ENCODE peak calls at places on chromosomes 6 and 20, in six cellular contexts. M, Q, P, K, J and T are unnamed samples.

GRCh38 chr20:50928469-50928868 is 2.8 kb downstream of the ADNP start:
- DNase-seq in P (no peak), Q (no peak), J (no peak), M (no peak), K (no peak), T (no peak)

GRCh38 chr20:13105864-13106457 is 97.2 kb downstream of the SPTLC3 start:
- DNase-seq in M (no peak), P (no peak), Q (no peak), J (peak; percentile 41), K (no peak), T (no peak)

GRCh38 chr6:132919028-132919427 is 104.7 kb downstream of the RPS12 start:
- DNase-seq in K (no peak), P (no peak), Q (no peak), J (no peak), M (no peak), T (no peak)

GRCh38 chr6:84653027-84653551 is 111.3 kb downstream of the TBX18 start:
- DNase-seq in P (no peak), Q (no peak), K (no peak), J (no peak), M (no peak), T (no peak)

GRCh38 chr6:45031601-45032000 is 296.5 kb upstream of the RUNX2 start:
- DNase-seq in M (no peak), P (no peak), K (no peak), J (no peak), Q (no peak), T (no peak)

GRCh38 chr20:42007251-42007650 is 389.1 kb upstream of the CHD6 start:
- DNase-seq in K (no peak), J (no peak), M (no peak), P (no peak), Q (no peak), T (no peak)

GRCh38 chr6:22043284-22043962 is 253.4 kb downstream of the PRL start:
- DNase-seq in M (no peak), J (no peak), P (peak; percentile 33), Q (no peak), K (no peak), T (no peak)

GRCh38 chr20:13996265-13996664 is 949 bp downstream of the MACROD2 start:
- DNase-seq in J (no peak), K (no peak), Q (no peak), M (no peak), P (no peak), T (no peak)

GRCh38 chr6:147285087-147285855 is 81.1 kb downstream of the STXBP5 start:
- DNase-seq in M (no peak), P (no peak), K (no peak), Q (no peak), J (peak; percentile 40), T (no peak)

GRCh38 chr6:133466666-133467065 is 225.5 kb downstream of the EYA4 start:
- DNase-seq in J (no peak), Q (no peak), P (no peak), M (no peak), K (no peak), T (no peak)

GRCh38 chr20:11849270-11849920 is 68.3 kb upstream of the BTBD3 start:
- DNase-seq in P (no peak), J (no peak), Q (no peak), K (no peak), M (no peak), T (no peak)

GRCh38 chr20:1912056-1912455 is 16.8 kb downstream of the SIRPA start:
- DNase-seq in K (no peak), Q (no peak), J (no peak), P (peak; percentile 60), M (no peak), T (no peak)

GRCh38 chr6:138031850-138032249 is 75.4 kb downstream of the PERP start:
- DNase-seq in M (no peak), P (no peak), K (no peak), Q (no peak), J (no peak), T (no peak)

GRCh38 chr6:108796875-108797274 is 51.3 kb upstream of the ARMC2 start:
- DNase-seq in Q (no peak), J (no peak), M (no peak), P (no peak), K (no peak), T (no peak)

GRCh38 chr20:62980970-62981369 is 25.8 kb downstream of the BHLHE23 start:
- DNase-seq in J (peak; percentile 45), K (no peak), M (no peak), P (no peak), Q (peak; percentile 17), T (peak; percentile 58)

DNA sequence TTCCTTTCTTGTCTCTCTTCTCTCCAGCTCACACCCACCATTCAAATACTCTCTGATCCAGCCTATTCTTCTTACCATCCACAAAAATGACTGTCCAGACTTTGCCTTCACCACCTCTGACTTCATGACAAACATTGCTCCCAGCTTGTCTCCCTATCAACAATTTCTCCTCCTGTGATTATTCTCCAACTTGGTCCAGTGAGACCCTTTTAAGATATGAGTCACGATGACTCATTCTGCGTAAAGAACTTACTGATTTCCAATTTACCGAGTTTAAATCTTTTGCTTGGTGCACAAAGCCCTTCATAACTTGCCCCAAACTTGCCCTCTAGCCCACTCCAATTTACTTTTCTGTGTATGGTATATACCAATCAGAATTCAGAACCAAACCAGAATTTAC is 833.2 kb downstream of the MAFB start:
- DNase-seq in Q (no peak), P (no peak), M (no peak), K (no peak), J (no peak), T (no peak)
- H3K4me1 ChIP-seq in Q (no peaks in the 10 kb centered on the region), P (no peaks in the 10 kb centered on the region), M (no peaks in the 10 kb centered on the region), K (peaks cover 9% of the 10 kb centered on the region), J (no peaks in the 10 kb centered on the region), T (no peaks in the 10 kb centered on the region)

DNA sequence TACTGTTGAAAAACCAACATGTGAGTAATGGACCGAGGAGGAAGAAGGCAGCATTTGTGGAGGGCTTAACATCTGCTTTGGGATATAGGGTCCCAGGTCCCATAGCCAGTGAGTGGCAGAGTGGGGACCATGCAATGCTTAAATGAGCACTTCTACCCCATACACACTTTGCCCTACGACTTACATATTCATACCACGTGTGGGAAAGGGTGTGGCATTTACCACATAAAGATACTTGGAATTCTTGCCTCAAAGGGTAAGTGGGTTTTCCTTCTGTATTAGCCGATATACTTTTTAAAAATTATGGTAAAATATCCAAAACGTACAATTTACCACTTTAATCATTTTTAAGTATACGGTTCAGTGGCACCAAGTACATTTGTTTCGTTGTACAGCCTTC is 199.3 kb downstream of the BACH2 start:
- DNase-seq in Q (no peak), P (no peak), J (no peak), M (no peak), K (no peak), T (no peak)
- H3K4me3 ChIP-seq in Q (no peak overlapping the region), P (no peak overlapping the region), J (no peak overlapping the region), M (no peak overlapping the region), K (no peak overlapping the region), T (no peak overlapping the region)

GRCh38 chr6:11271228-11271627 is 38.8 kb upstream of the NEDD9 start:
- DNase-seq in J (no peak), Q (no peak), K (no peak), P (no peak), M (no peak), T (no peak)
- H3K4me1 ChIP-seq in J (no peaks in the 10 kb centered on the region), Q (peaks cover 4% of the 10 kb centered on the region), K (peaks cover 11% of the 10 kb centered on the region), P (no peaks in the 10 kb centered on the region), M (peaks cover 32% of the 10 kb centered on the region), T (no peaks in the 10 kb centered on the region)

DNA sequence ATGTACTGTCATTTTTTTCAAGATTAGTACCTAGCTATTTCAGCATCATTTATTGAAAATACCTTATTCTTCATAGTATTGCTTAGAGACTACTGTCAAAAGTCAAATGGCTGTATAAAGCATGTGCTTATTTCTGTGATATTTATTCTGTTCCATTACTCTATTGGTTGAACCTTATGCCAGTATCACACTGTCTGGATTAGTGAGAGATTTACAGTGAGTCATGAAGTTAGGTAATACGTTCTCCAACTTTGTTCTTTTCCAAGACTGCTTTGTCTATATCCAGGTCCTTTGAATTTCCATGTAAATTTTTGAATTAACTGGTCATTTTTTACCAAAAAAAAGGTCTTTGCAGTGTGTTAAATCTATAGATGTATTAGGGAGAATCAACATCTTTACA is 18.6 kb upstream of the RNF217 start:
- DNase-seq in Q (no peak), M (no peak), K (no peak), J (no peak), P (no peak), T (no peak)
- H3K4me3 ChIP-seq in Q (no peak overlapping the region), M (no peak overlapping the region), K (no peak overlapping the region), J (no peak overlapping the region), P (no peak overlapping the region), T (no peak overlapping the region)

GRCh38 chr6:20955751-20956150 is 421.5 kb downstream of the CDKAL1 start:
- DNase-seq in P (no peak), K (no peak), J (no peak), Q (no peak), M (no peak), T (no peak)
- H3K4me1 ChIP-seq in P (no peaks in the 10 kb centered on the region), K (no peaks in the 10 kb centered on the region), J (no peaks in the 10 kb centered on the region), Q (no peaks in the 10 kb centered on the region), M (no peaks in the 10 kb centered on the region), T (peaks cover 12% of the 10 kb centered on the region)

DNA sequence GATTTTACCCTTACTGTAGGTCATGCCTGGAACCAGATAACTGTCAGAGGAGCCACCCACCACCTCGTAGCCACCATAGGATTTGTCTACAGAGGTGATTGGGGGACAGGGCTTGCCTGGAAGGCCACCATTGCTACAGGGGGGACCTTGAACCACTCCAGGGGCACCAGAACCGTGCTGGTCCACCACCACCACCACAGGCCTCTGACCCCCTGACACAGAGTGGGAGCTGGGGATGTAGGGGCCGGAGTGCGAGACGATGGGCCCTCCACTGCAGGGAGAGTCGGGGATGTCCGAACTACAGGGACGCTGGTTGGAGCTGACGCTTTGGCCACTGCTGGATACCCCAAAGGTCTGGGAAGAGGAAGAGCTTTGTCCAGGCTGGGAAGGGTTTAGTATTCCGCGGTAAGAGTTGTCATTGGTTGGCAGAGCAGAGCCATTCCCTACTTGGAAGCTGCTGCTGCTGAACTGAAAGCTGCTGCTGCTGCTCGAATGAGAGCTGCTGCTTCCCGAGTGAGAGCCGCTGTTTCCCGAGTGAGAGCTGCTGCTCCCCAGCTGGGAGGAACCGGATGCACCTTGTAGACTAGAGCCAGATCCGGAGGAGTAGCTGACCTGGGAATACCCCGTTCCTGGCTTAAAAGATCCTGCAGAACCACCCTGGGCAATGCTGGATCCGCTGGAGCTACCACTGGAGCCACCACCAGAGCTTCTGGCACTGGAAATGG is 2.2 kb downstream of the PSORS1C1 start:
- DNase-seq in M (peak; percentile 45), J (no peak), K (no peak), P (peak; percentile 46), Q (no peak), T (no peak)
- H3K4me3 ChIP-seq in M (no peak overlapping the region), J (no peak overlapping the region), K (no peak overlapping the region), P (peak overlapping the region; percentile 22), Q (no peak overlapping the region), T (no peak overlapping the region)

GRCh38 chr20:33828326-33828834 is 17.2 kb downstream of the CHMP4B start:
- DNase-seq in J (peak; percentile 39), K (no peak), M (no peak), P (no peak), Q (no peak), T (no peak)
- H3K4me1 ChIP-seq in J (peaks cover 40% of the 10 kb centered on the region), K (peaks cover 83% of the 10 kb centered on the region), M (peaks cover 98% of the 10 kb centered on the region), P (peaks cover 56% of the 10 kb centered on the region), Q (peaks cover 7% of the 10 kb centered on the region), T (peaks cover 17% of the 10 kb centered on the region)

GRCh38 chr6:167350731-167351655 is 26.1 kb downstream of the TTLL2 start:
- DNase-seq in Q (peak; percentile 74), M (peak; percentile 86), P (peak; percentile 41), K (peak; percentile 51), J (peak; percentile 36), T (peak; percentile 88)
- H3K4me3 ChIP-seq in Q (peak overlapping the region; percentile 58), M (peak overlapping the region; percentile 47), P (peak overlapping the region; percentile 52), K (peak overlapping the region; percentile 19), J (no peak overlapping the region), T (peak overlapping the region; percentile 63)